ENCODE peak calls at places on chromosomes 3 and 15, in seven cellular contexts. I is fibroblast of lung, H is endothelial cell of umbilical vein, K is K562, Z is HCT116, R is neural progenitor cell, C is neuronal stem cell. J is an unnamed sample.

GRCh38 chr15:77118787-77119410 is 48.0 kb upstream of the TSPAN3 start:
- DNase-seq in K (peak), I (peak), H (peak), C (no peak), Z (peak), R (peak), J (no peak)

GRCh38 chr15:59360305-59360704 is 12.4 kb downstream of the MYO1E start:
- DNase-seq in R (no peak), H (no peak), Z (no peak), C (no peak), I (no peak), K (no peak), J (no peak)

GRCh38 chr3:171770689-171771620 is 39.3 kb downstream of the PLD1 start:
- DNase-seq in H (peak), Z (no peak), K (peak), C (no peak), I (peak), R (no peak), J (peak)

GRCh38 chr3:4271834-4272233 is 31.3 kb upstream of the SETMAR start:
- DNase-seq in C (peak), H (peak), Z (peak), K (peak), I (peak), R (peak), J (no peak)

GRCh38 chr3:190070623-190071347 is 49.9 kb downstream of the P3H2 start:
- DNase-seq in K (no peak), Z (no peak), C (no peak), R (no peak), I (peak), H (no peak), J (no peak)

GRCh38 chr15:74543583-74543982 is 2.6 kb downstream of the ARID3B start:
- DNase-seq in Z (no peak), C (no peak), R (no peak), I (no peak), H (no peak), K (no peak), J (no peak)

GRCh38 chr3:100018806-100019205 is 95.5 kb downstream of the FILIP1L start:
- DNase-seq in R (no peak), H (no peak), I (no peak), Z (no peak), K (no peak), C (no peak), J (no peak)

GRCh38 chr15:81151389-81151788 is 17.3 kb downstream of the CFAP161 start:
- DNase-seq in H (no peak), K (no peak), C (no peak), Z (no peak), R (no peak), I (no peak), J (no peak)

GRCh38 chr3:106570426-106570825 is 701.6 kb upstream of the CBLB start:
- DNase-seq in Z (no peak), K (no peak), H (peak), I (no peak), R (no peak), C (no peak), J (no peak)

GRCh38 chr3:69767571-69767970 is 28.3 kb downstream of the MITF start:
- DNase-seq in R (no peak), C (no peak), H (no peak), K (no peak), Z (no peak), I (no peak), J (no peak)

GRCh38 chr3:142963266-142964149 is at the start of gene PAQR9:
- DNase-seq in C (peak), I (peak), H (no peak), K (peak), Z (no peak), R (peak), J (peak)

GRCh38 chr3:107431298-107432012 is 54.2 kb downstream of the CCDC54 start:
- DNase-seq in C (peak), Z (no peak), I (peak), R (peak), H (peak), K (peak), J (peak)

GRCh38 chr15:67510597-67511225 is 10.2 kb upstream of the C15orf61 start:
- DNase-seq in R (no peak), Z (no peak), K (no peak), H (no peak), C (no peak), I (peak), J (no peak)

DNA sequence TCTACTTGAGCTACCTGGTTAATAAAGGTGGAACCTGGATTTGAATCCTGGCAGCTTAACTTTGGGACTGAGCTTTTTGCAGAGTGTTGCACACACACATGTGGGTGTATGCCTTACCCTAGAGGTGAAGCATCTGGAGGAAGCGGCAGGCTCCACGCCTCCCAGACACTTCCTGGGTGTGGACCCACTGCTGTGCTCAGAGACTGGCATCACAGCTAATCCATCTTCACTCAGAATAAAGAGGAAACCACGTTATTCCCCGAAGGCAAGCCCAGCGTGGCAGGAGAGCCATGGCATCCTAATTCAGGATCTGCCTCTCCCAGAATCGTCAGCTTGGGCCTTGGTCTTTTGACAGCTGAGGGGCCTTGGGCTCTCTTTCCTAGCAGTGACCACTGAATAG is 25.5 kb downstream of the CCDC13 start:
- DNase-seq in Z (no peak), I (no peak), K (no peak), R (no peak), H (no peak), C (no peak), J (peak)
- H3K9ac ChIP-seq in Z (no peak), I (no peak), K (no peak), R (no peak), H (no peak), C (no peak), J (no peak)

GRCh38 chr3:156606729-156607128 is 51.8 kb upstream of the SSR3 start:
- DNase-seq in R (no peak), I (no peak), K (no peak), Z (no peak), C (no peak), H (no peak), J (no peak)
- H3K4me3 ChIP-seq in R (no peak), I (no peak), K (peak), Z (peak), C (no peak), H (no peak), J (no peak)

DNA sequence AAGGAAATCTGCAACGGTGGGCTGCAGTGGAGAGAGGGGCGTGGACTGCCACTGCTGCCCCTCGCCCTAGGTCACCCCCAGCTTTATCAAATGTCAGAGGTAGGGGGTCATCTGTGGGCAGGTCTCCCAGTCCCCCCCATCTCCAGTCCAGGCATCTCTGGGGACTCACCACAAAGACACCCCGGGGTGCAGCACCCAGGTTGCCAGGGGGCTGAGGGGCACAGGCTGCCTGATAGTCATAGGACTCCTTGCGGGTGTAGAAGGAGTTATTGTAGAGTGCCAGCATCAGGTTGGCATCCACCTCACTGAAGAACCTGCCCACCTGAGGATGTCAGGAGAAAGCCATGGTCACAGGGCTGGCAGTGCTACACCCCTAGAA is 6.5 kb upstream of the TMEM115 start:
- DNase-seq in Z (no peak), H (no peak), I (no peak), K (no peak), C (no peak), R (no peak), J (no peak)
- H3K27ac ChIP-seq in Z (peak), H (no peak), I (no peak), K (no peak), C (no peak), R (no peak), J (no peak)

DNA sequence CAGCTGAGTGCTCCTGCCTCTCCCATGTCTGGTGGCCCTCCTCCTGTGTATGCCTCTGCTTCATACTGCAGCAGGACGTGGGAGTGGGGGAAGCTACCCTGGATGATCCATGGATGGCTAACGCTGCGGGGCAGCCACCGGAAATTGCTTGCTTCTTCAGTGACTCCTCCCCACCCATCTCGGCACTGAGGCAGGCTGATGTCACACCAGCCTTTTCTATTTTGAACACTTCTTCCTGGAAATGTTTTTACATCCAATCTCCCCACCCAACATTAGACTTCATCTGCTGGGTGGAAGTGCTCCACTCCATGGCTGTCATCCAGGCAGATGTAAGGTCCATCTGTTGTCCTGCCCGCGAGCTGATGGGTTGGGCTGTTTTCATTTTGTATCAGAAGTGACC is 58.9 kb upstream of the MUC13 start:
- DNase-seq in H (no peak), C (no peak), Z (no peak), R (no peak), I (no peak), K (no peak), J (no peak)
- H3K9ac ChIP-seq in H (no peak), C (no peak), Z (no peak), R (no peak), I (no peak), K (no peak), J (no peak)

GRCh38 chr15:41493902-41494189 is 172 bp downstream of the ITPKA start:
- DNase-seq in C (no peak), H (no peak), Z (no peak), K (no peak), I (no peak), R (no peak), J (no peak)

GRCh38 chr15:41495736-41496599 is 2.3 kb downstream of the ITPKA start:
- DNase-seq in K (peak), Z (no peak), H (no peak), I (no peak), C (peak), R (peak), J (peak)

GRCh38 chr15:41493205-41493901 is at the start of gene ITPKA:
- DNase-seq in H (peak), R (peak), C (peak), Z (no peak), I (peak), K (peak), J (peak)

GRCh38 chr15:41494190-41494921 is 682 bp downstream of the ITPKA start:
- DNase-seq in I (no peak), C (peak), H (no peak), K (peak), Z (no peak), R (peak), J (peak)

DNA sequence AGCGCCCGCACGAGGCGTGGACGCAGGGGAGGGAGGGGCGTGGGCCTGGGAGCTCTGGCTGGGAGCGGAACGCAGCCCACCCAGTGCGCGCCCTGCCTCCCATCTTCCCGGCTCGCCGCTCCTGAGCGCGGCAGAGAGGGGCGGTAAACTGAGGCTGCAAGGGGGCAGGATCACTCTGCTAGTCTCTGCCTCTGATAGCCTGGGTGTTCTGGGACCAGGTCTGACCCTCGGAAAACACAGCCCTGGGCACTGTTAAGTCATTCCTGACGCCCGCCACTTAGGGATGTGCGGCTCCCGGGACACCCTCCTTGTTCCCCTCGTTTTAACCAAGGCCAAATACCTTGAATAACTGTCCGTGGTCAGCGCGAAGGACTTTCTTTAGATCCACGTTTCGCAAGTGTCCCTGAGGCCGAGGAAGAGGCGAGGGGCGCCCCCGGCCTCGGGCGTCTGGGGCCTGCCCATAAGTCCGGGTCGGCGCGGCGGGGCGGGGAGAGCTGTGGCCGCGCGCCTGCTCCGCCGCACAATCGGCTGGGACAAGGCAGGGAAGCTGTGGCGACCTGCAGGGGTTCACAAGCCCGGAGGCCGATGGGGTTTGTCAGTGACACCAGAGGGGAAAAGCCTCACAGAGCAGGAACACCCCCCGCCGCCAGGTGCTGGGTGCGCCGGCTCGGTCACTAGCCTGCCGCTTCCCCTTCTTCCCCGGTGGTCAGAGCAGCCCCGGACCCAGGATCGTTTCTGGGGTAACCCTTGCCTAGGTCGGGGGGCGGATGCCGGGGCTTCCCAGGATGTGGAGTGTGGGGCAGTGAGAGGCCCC is 1.5 kb downstream of the ITPKA start:
- DNase-seq in Z (no peak), R (peak), H (no peak), C (peak), K (peak), I (no peak), J (peak)
- H3K4me3 ChIP-seq in Z (no peak), R (peak), H (no peak), C (peak), K (peak), I (peak), J (no peak)

DNA sequence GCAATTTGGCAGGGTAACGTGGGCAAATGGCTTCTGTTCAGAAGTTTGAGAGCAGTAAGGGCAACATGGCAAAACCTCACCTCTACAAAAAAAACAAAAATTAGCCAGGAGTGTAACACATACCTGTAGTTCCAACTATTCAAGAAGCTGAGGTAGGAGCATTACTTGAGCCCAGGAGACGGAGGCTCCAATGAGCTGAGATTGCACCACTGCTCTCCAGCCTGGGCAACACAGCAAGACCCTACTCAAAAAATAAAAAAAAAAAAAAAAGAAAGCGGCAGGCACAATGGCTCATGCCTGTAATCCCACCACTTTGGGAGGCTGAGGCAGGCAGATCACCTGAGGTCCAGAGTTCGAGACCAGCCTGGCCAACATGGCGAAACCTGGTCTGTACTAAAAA is 5.9 kb upstream of the INO80 start:
- DNase-seq in K (no peak), C (no peak), I (no peak), H (no peak), Z (no peak), R (no peak), J (no peak)
- H3K27ac ChIP-seq in K (no peak), C (no peak), I (no peak), H (no peak), Z (no peak), R (no peak), J (no peak)

J was measured in endodermal cell.